ENCODE peak calls at places on chromosomes 12 and 14, in six cellular contexts. J is HCT116, U is GM12878, C is H1, E is HepG2, G is NT2/D1. F is an unnamed sample.
A peak's percentile ranks its signal among the peaks of the same experiment; 100 is the strongest.

GRCh38 chr14:104387385-104388010 is 192.1 kb upstream of the C14orf180 start:
- DNase-seq in J (no peak), U (no peak), C (no peak), E (no peak), G (no peak), F (no peak)

GRCh38 chr14:67513631-67514108 is 19.4 kb upstream of the PLEKHH1 start:
- DNase-seq in J (no peak), U (no peak), C (no peak), E (no peak), G (no peak), F (no peak)

GRCh38 chr12:114045333-114045732 is 79.2 kb upstream of the RBM19 start:
- DNase-seq in J (no peak), U (no peak), C (no peak), E (no peak), G (no peak), F (no peak)

GRCh38 chr12:75641031-75641780 is 129.8 kb upstream of the KRR1 start:
- DNase-seq in J (peak; percentile 93), U (peak; percentile 87), C (no peak), E (no peak), G (no peak), F (peak; percentile 73)

GRCh38 chr12:108862588-108862959 is 5.2 kb upstream of the SSH1 start:
- DNase-seq in J (no peak), U (no peak), C (no peak), E (no peak), G (no peak), F (no peak)

GRCh38 chr12:42382013-42382696 is 56.2 kb downstream of the PPHLN1 start:
- DNase-seq in J (no peak), U (no peak), C (no peak), E (no peak), G (no peak), F (no peak)

GRCh38 chr12:24049771-24050170 is 100.3 kb upstream of the SOX5 start:
- DNase-seq in J (no peak), U (no peak), C (no peak), E (no peak), G (no peak), F (no peak)

GRCh38 chr12:31832740-31833540 is 104.1 kb upstream of the AMN1 start:
- DNase-seq in J (no peak), U (peak; percentile 73), C (no peak), E (no peak), G (no peak), F (peak; percentile 58)

GRCh38 chr12:119446459-119446858 is 111.9 kb downstream of the CCDC60 start:
- DNase-seq in J (no peak), U (no peak), C (no peak), E (no peak), G (no peak), F (no peak)

GRCh38 chr14:32473476-32473875 is 144.4 kb downstream of the AKAP6 start:
- DNase-seq in J (no peak), U (no peak), C (no peak), E (peak; percentile 69), G (no peak), F (no peak)

GRCh38 chr14:23865502-23865901 is 88.1 kb upstream of the DHRS4 start:
- DNase-seq in J (no peak), U (no peak), C (no peak), E (no peak), G (no peak), F (no peak)

GRCh38 chr14:54881761-54882401 is 20.7 kb downstream of the GCH1 start:
- DNase-seq in J (no peak), U (no peak), C (no peak), E (no peak), G (no peak), F (no peak)

GRCh38 chr12:41869432-41869831 is 275.2 kb downstream of the GXYLT1 start:
- DNase-seq in J (no peak), U (no peak), C (no peak), E (no peak), G (no peak), F (no peak)

GRCh38 chr12:1474567-1475153 is 119.7 kb downstream of the FBXL14 start:
- DNase-seq in J (peak; percentile 43), U (no peak), C (peak; percentile 15), E (no peak), G (peak; percentile 78), F (no peak)

GRCh38 chr12:104793968-104794367 is 164.1 kb downstream of the SLC41A2 start:
- DNase-seq in J (no peak), U (no peak), C (no peak), E (no peak), G (no peak), F (no peak)

GRCh38 chr12:57110189-57111045 is 745 bp downstream of the STAT6 start:
- DNase-seq in J (no peak), U (no peak), C (no peak), E (peak; percentile 77), G (no peak), F (peak; percentile 84)

GRCh38 chr12:116687888-116688287 is 50.0 kb downstream of the SPRING1 start:
- DNase-seq in J (peak; percentile 60), U (no peak), C (peak; percentile 76), E (peak; percentile 44), G (peak; percentile 82), F (peak; percentile 67)

GRCh38 chr12:94561943-94562411 is 88.4 kb downstream of the TMCC3 start:
- DNase-seq in J (no peak), U (peak; percentile 74), C (no peak), E (no peak), G (no peak), F (no peak)

GRCh38 chr14:100039903-100040302 is 25.3 kb upstream of the EVL start:
- DNase-seq in J (no peak), U (no peak), C (no peak), E (no peak), G (no peak), F (no peak)

GRCh38 chr12:111160350-111161142 is 208.3 kb downstream of the PHETA1 start:
- DNase-seq in J (no peak), U (no peak), C (no peak), E (no peak), G (no peak), F (no peak)

GRCh38 chr14:89427426-89428162 is 10.6 kb upstream of the FOXN3 start:
- DNase-seq in J (no peak), U (no peak), C (no peak), E (no peak), G (no peak), F (no peak)

GRCh38 chr12:70695361-70696023 is 58.3 kb upstream of the PTPRB start:
- DNase-seq in J (no peak), U (no peak), C (no peak), E (no peak), G (no peak), F (no peak)

GRCh38 chr12:70686299-70686698 is 49.1 kb upstream of the PTPRB start:
- DNase-seq in J (no peak), U (no peak), C (no peak), E (no peak), G (no peak), F (no peak)

GRCh38 chr12:70692681-70693288 is 55.6 kb upstream of the PTPRB start:
- DNase-seq in J (peak; percentile 6), U (no peak), C (no peak), E (no peak), G (peak; percentile 3), F (peak; percentile 48)

GRCh38 chr12:70686907-70687306 is 49.7 kb upstream of the PTPRB start:
- DNase-seq in J (no peak), U (no peak), C (no peak), E (no peak), G (no peak), F (no peak)

GRCh38 chr12:70691018-70691672 is 53.9 kb upstream of the PTPRB start:
- DNase-seq in J (no peak), U (no peak), C (no peak), E (no peak), G (no peak), F (no peak)
- TF ChIP-seq ZNF274 in J (no peak), U (no peak), C (no peak), E (no peak), G (no peak), F (no peak)

GRCh38 chr14:92794961-92795360 is 856 bp downstream of the GOLGA5 start:
- DNase-seq in J (no peak), U (no peak), C (no peak), E (no peak), G (no peak), F (no peak)
- TF ChIP-seq ZNF274 in J (no peak), U (no peak), C (no peak), E (no peak), G (no peak), F (no peak)

GRCh38 chr12:12726543-12727093 is 9.4 kb downstream of the CDKN1B start:
- DNase-seq in J (no peak), U (no peak), C (no peak), E (no peak), G (no peak), F (peak; percentile 25)
- TF ChIP-seq ZNF274 in J (no peak), U (no peak), C (no peak), E (no peak), G (no peak), F (no peak)

GRCh38 chr14:94560782-94561655 is at the start of gene SERPINA4:
- DNase-seq in J (no peak), U (no peak), C (no peak), E (peak; percentile 50), G (no peak), F (no peak)
- TF ChIP-seq ZNF274 in J (no peak), U (no peak), C (no peak), E (no peak), G (no peak), F (no peak)

GRCh38 chr14:91322623-91323022 is 78.1 kb upstream of the GPR68 start:
- DNase-seq in J (no peak), U (no peak), C (no peak), E (no peak), G (no peak), F (no peak)

GRCh38 chr14:91325211-91325610 is 80.7 kb upstream of the GPR68 start:
- DNase-seq in J (no peak), U (no peak), C (no peak), E (no peak), G (no peak), F (no peak)

GRCh38 chr14:91324606-91324950 is 80.1 kb upstream of the GPR68 start:
- DNase-seq in J (no peak), U (no peak), C (no peak), E (no peak), G (no peak), F (no peak)

GRCh38 chr14:91323031-91323430 is 78.5 kb upstream of the GPR68 start:
- DNase-seq in J (no peak), U (no peak), C (no peak), E (no peak), G (no peak), F (no peak)

GRCh38 chr14:91323671-91324605 is 79.4 kb upstream of the GPR68 start:
- DNase-seq in J (peak; percentile 18), U (peak; percentile 75), C (peak; percentile 47), E (peak; percentile 45), G (peak; percentile 20), F (peak; percentile 71)
- TF ChIP-seq ZNF274 in J (no peak), U (no peak), C (no peak), E (no peak), G (no peak), F (no peak)

GRCh38 chr14:75249958-75250336 is 28.7 kb upstream of the FOS start:
- DNase-seq in J (no peak), U (no peak), C (no peak), E (no peak), G (no peak), F (no peak)
- TF ChIP-seq ZNF274 in J (no peak), U (no peak), C (no peak), E (no peak), G (no peak), F (no peak)